ENCODE peak calls at places on chromosome 11, in nine cellular contexts. I, T, A, K, O, R, E, D and S are unnamed samples.

GRCh38 chr11:120756931-120757330 is 245.4 kb downstream of the GRIK4 start:
- DNase-seq in T (no peak), D (no peak), I (no peak), O (no peak), A (no peak), E (no peak), R (no peak), K (no peak), S (no peak)

GRCh38 chr11:27158763-27159679 is 118.4 kb downstream of the BBOX1 start:
- DNase-seq in K (peak; percentile 81), A (peak; percentile 79), R (peak; percentile 62), E (peak; percentile 77), T (peak; percentile 54), D (peak; percentile 45), I (peak; percentile 80), O (no peak), S (peak; percentile 72)

GRCh38 chr11:104327864-104328513 is 164.0 kb upstream of the PDGFD start:
- DNase-seq in R (no peak), I (peak; percentile 8), O (no peak), K (no peak), E (no peak), A (no peak), T (no peak), D (no peak), S (peak; percentile 68)

GRCh38 chr11:104487035-104487775 is 323.3 kb upstream of the PDGFD start:
- DNase-seq in O (no peak), D (no peak), R (no peak), I (no peak), T (no peak), E (no peak), K (no peak), A (no peak), S (peak; percentile 3)

GRCh38 chr11:73760066-73760679 is 701 bp downstream of the RAB6A start:
- DNase-seq in E (no peak), K (no peak), I (peak; percentile 49), O (no peak), T (peak; percentile 36), A (peak; percentile 81), D (peak; percentile 41), R (peak; percentile 20), S (peak; percentile 17)

GRCh38 chr11:59548309-59548656 is 36.9 kb downstream of the OR4D9 start:
- DNase-seq in O (no peak), D (no peak), I (no peak), T (no peak), A (no peak), R (no peak), K (no peak), E (no peak), S (no peak)

GRCh38 chr11:128931661-128932060 is 11.0 kb downstream of the TP53AIP1 start:
- DNase-seq in R (no peak), O (no peak), A (peak; percentile 27), K (no peak), D (no peak), I (no peak), E (peak; percentile 42), T (no peak), S (no peak)

GRCh38 chr11:75813622-75814039 is 1.4 kb upstream of the UVRAG start:
- DNase-seq in I (peak; percentile 61), D (no peak), R (no peak), K (no peak), E (no peak), A (no peak), T (no peak), O (no peak), S (no peak)

GRCh38 chr11:19696073-19696472 is 16.6 kb upstream of the NAV2 start:
- DNase-seq in K (no peak), T (no peak), D (no peak), O (no peak), E (no peak), R (no peak), A (no peak), I (no peak), S (no peak)

GRCh38 chr11:60921777-60922335 is 2.4 kb upstream of the TMEM132A start:
- DNase-seq in E (no peak), K (no peak), I (no peak), D (no peak), A (no peak), O (no peak), R (no peak), T (no peak), S (no peak)

GRCh38 chr11:96376796-96377195 is 12.9 kb downstream of the CCDC82 start:
- DNase-seq in K (no peak), T (no peak), I (no peak), R (no peak), D (no peak), A (no peak), O (no peak), E (no peak), S (no peak)